ENCODE peak calls at places on chromosome 10, in six cellular contexts. M, O, D, J, C and U are unnamed samples.

GRCh38 chr10:3467052-3467906 is 294.7 kb upstream of the PITRM1 start:
- DNase-seq in M (no peak), O (peak; percentile 48), D (peak; percentile 96), J (no peak), C (peak; percentile 96), U (peak; percentile 69)

GRCh38 chr10:122471531-122472177 is 10.3 kb downstream of the HTRA1 start:
- DNase-seq in M (no peak), O (no peak), D (no peak), J (no peak), C (no peak), U (no peak)

GRCh38 chr10:60979667-60980104 is 35.7 kb upstream of the RHOBTB1 start:
- DNase-seq in M (no peak), O (no peak), D (no peak), J (no peak), C (no peak), U (no peak)

GRCh38 chr10:18140957-18141888 is 999 bp downstream of the CACNB2 start:
- DNase-seq in M (peak; percentile 35), O (peak; percentile 25), D (no peak), J (no peak), C (no peak), U (no peak)

GRCh38 chr10:119540038-119540437 is 2.5 kb downstream of the RGS10 start:
- DNase-seq in M (no peak), O (no peak), D (no peak), J (no peak), C (no peak), U (no peak)

GRCh38 chr10:14801693-14802092 is 27.0 kb upstream of the FAM107B start:
- DNase-seq in M (no peak), O (peak; percentile 21), D (no peak), J (no peak), C (no peak), U (no peak)

GRCh38 chr10:84660340-84661159 is 332.2 kb downstream of the CCSER2 start:
- DNase-seq in M (no peak), O (no peak), D (no peak), J (no peak), C (no peak), U (no peak)

GRCh38 chr10:32239770-32240169 is 107.2 kb downstream of the EPC1 start:
- DNase-seq in M (no peak), O (no peak), D (peak; percentile 70), J (no peak), C (no peak), U (no peak)

GRCh38 chr10:3898821-3899220 is 113.8 kb upstream of the KLF6 start:
- DNase-seq in M (peak; percentile 50), O (no peak), D (no peak), J (no peak), C (no peak), U (peak; percentile 47)

GRCh38 chr10:124063736-124064135 is 29.7 kb downstream of the CHST15 start:
- DNase-seq in M (no peak), O (no peak), D (peak; percentile 88), J (no peak), C (no peak), U (peak; percentile 38)

GRCh38 chr10:20998036-20998435 is 100.9 kb upstream of the NEBL start:
- DNase-seq in M (no peak), O (no peak), D (no peak), J (no peak), C (no peak), U (no peak)

GRCh38 chr10:121579656-121580055 is 18.6 kb downstream of the FGFR2 start:
- DNase-seq in M (no peak), O (peak; percentile 49), D (no peak), J (no peak), C (no peak), U (no peak)

GRCh38 chr10:47370015-47370767 is 13.9 kb downstream of the ZNF488 start:
- DNase-seq in M (no peak), O (no peak), D (no peak), J (no peak), C (no peak), U (no peak)

GRCh38 chr10:127354992-127355391 is 158.6 kb upstream of the INSYN2A start:
- DNase-seq in M (no peak), O (no peak), D (no peak), J (no peak), C (no peak), U (no peak)

GRCh38 chr10:48251525-48252353 is 22.8 kb downstream of the FRMPD2 start:
- DNase-seq in M (peak; percentile 54), O (no peak), D (peak; percentile 4), J (no peak), C (peak; percentile 57), U (no peak)

GRCh38 chr10:11678074-11678793 is 63.9 kb upstream of the ECHDC3 start:
- DNase-seq in M (no peak), O (no peak), D (peak; percentile 50), J (no peak), C (no peak), U (no peak)

GRCh38 chr10:50471583-50471975 is 152.2 kb downstream of the SGMS1 start:
- DNase-seq in M (no peak), O (no peak), D (no peak), J (no peak), C (no peak), U (no peak)

GRCh38 chr10:86443936-86444335 is 77.3 kb upstream of the GRID1 start:
- DNase-seq in M (no peak), O (no peak), D (no peak), J (no peak), C (no peak), U (no peak)

GRCh38 chr10:74880041-74880440 is 53.6 kb downstream of the KAT6B start:
- DNase-seq in M (no peak), O (no peak), D (no peak), J (no peak), C (no peak), U (no peak)

GRCh38 chr10:98411166-98411565 is 3.8 kb downstream of the PYROXD2 start:
- DNase-seq in M (no peak), O (no peak), D (no peak), J (no peak), C (no peak), U (no peak)

GRCh38 chr10:94108200-94108599 is 114.5 kb downstream of the PLCE1 start:
- DNase-seq in M (no peak), O (no peak), D (peak; percentile 28), J (no peak), C (no peak), U (no peak)

DNA sequence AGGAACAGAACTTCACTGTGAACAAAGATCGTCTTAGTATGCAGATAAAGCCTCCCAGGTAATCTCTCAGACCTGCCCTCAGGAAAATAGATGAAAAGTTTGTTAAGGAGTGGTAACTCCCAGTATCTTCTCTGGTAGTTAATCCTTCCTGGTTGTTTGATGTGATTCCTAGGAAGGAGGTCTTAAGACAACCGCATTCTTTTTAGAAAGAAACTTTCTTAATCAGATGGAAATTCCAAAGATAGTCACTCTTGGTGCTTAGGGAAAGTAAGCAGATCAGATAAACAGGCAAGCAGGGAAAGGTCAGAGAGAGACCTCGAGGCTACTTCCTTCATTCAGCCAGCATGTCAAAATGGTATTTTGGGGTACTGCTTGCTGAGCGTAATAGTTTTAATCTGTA is 30.5 kb upstream of the ARMC3 start:
- DNase-seq in M (no peak), O (no peak), D (peak; percentile 8), J (no peak), C (no peak), U (no peak)
- TF ChIP-seq CTCF in M (no peak), O (no peak), D (no peak), J (no peak), C (no peak), U (no peak)

DNA sequence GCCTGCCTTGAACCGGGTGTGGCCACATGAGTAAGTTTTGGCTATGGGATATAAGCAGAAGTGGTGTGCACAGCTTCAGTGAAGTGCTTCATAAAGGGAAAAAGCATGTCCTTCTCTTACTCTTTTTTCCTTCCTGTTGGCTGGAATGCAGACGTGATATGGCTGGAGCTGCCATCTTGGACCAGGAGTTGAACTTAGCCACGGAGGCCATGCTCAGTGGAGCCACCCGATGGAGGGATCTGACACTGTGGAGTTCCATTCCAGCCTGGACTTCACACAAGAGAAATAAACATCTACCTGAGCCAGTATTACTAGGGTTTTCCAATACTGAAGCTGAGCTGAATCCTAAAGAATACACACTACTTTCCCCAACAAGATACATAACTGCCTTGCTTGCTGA is 52.3 kb downstream of the CCDC3 start:
- DNase-seq in M (no peak), O (peak; percentile 36), D (no peak), J (no peak), C (no peak), U (no peak)
- TF ChIP-seq CTCF in M (no peak), O (no peak), D (no peak), J (no peak), C (no peak), U (no peak)

GRCh38 chr10:105352281-105352680 is 711.2 kb downstream of the SORCS3 start:
- DNase-seq in M (no peak), O (no peak), D (no peak), J (no peak), C (no peak), U (no peak)

GRCh38 chr10:105352827-105353226 is 711.7 kb downstream of the SORCS3 start:
- DNase-seq in M (no peak), O (no peak), D (no peak), J (no peak), C (no peak), U (no peak)

GRCh38 chr10:105351187-105351586 is 710.1 kb downstream of the SORCS3 start:
- DNase-seq in M (no peak), O (no peak), D (no peak), J (no peak), C (no peak), U (no peak)

DNA sequence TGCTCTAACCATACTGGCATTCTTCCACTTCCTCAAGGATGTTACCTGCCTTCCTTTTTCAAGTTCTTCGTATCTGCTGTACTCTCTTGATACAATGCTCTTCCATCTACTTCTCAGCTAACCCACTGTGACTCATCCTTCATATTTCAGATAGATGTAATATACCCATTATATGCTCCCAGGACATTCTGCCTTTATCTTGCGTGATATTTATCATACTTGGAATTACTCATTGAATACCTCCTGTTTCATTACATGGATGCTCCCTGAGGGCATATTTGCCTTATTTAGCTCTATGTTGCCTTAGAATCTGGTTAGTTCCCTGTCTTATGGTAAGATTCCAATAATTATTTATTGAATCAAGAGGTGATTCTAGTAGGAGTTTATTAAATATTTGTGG is 706.4 kb downstream of the SORCS3 start:
- DNase-seq in M (no peak), O (no peak), D (no peak), J (no peak), C (no peak), U (no peak)
- TF ChIP-seq CTCF in M (no peak), O (no peak), D (no peak), J (no peak), C (no peak), U (no peak)

GRCh38 chr10:96130326-96130758 is 245 bp downstream of the ZNF518A start:
- DNase-seq in M (peak; percentile 54), O (peak; percentile 86), D (no peak), J (peak; percentile 65), C (peak; percentile 60), U (peak; percentile 70)
- TF ChIP-seq CTCF in M (no peak), O (no peak), D (no peak), J (no peak), C (no peak), U (no peak)